ENCODE peak calls at places on chromosomes 6 and 20, in nine cellular contexts. V is HEK293T; A is activated CD4-positive, alpha-beta T cell treated with anti-CD3 and anti-CD28 coated beads, Interleukin-2, amount 50 U/mL, for 1 hour; B is GM13977; Y is thoracic aorta; X is type B pancreatic cell; S is kidney glomerular epithelial cell; T is endodermal cell; I is epithelial cell of proximal tubule. C is an unnamed sample.

GRCh38 chr20:3646651-3647050 is 16.5 kb downstream of the GFRA4 start:
- DNase-seq in V (no peak), A (no peak), B (no peak), Y (no peak), X (no peak), S (no peak), T (no peak), I (no peak), C (no peak)

GRCh38 chr6:31968791-31969711 is 2.9 kb downstream of the DXO start:
- DNase-seq in V (no peak), A (no peak), B (no peak), Y (no peak), X (no peak), S (no peak), T (no peak), I (no peak), C (no peak)

GRCh38 chr20:1467355-1468116 is 887 bp upstream of the NSFL1C start:
- DNase-seq in V (no peak), A (no peak), B (peak), Y (no peak), X (peak), S (no peak), T (peak), I (no peak), C (no peak)

GRCh38 chr6:25053875-25054371 is 118.2 kb upstream of the RIPOR2 start:
- DNase-seq in V (no peak), A (no peak), B (peak), Y (no peak), X (no peak), S (peak), T (no peak), I (no peak), C (no peak)

GRCh38 chr6:7542065-7542877 is 800 bp downstream of the DSP start:
- DNase-seq in V (peak), A (no peak), B (peak), Y (no peak), X (peak), S (no peak), T (peak), I (no peak), C (peak)

GRCh38 chr6:1604991-1605821 is 4.5 kb upstream of the FOXC1 start:
- DNase-seq in V (no peak), A (no peak), B (peak), Y (no peak), X (no peak), S (no peak), T (peak), I (no peak), C (no peak)

GRCh38 chr20:42549496-42549895 is 640.2 kb downstream of the PTPRT start:
- DNase-seq in V (no peak), A (no peak), B (no peak), Y (no peak), X (no peak), S (no peak), T (no peak), I (no peak), C (no peak)

GRCh38 chr20:55205684-55206083 is 730.3 kb downstream of the DOK5 start:
- DNase-seq in V (no peak), A (no peak), B (no peak), Y (no peak), X (no peak), S (no peak), T (no peak), I (no peak), C (no peak)

GRCh38 chr6:149235130-149235561 is 82.4 kb upstream of the TAB2 start:
- DNase-seq in V (peak), A (no peak), B (peak), Y (no peak), X (no peak), S (peak), T (no peak), I (peak), C (no peak)

GRCh38 chr6:161891542-161891941 is 617.7 kb upstream of the AGPAT4 start:
- DNase-seq in V (peak), A (no peak), B (no peak), Y (no peak), X (no peak), S (no peak), T (no peak), I (no peak), C (no peak)

GRCh38 chr6:110355727-110356126 is 2.4 kb downstream of the METTL24 start:
- DNase-seq in V (no peak), A (no peak), B (no peak), Y (no peak), X (no peak), S (no peak), T (peak), I (no peak), C (no peak)

GRCh38 chr20:47113362-47114118 is 218.9 kb downstream of the EYA2 start:
- DNase-seq in V (no peak), A (no peak), B (no peak), Y (no peak), X (no peak), S (peak), T (no peak), I (no peak), C (no peak)

GRCh38 chr6:55277628-55278003 is 49.7 kb upstream of the GFRAL start:
- DNase-seq in V (no peak), A (no peak), B (no peak), Y (no peak), X (no peak), S (no peak), T (no peak), I (no peak), C (no peak)

GRCh38 chr20:42567409-42567808 is 622.3 kb downstream of the PTPRT start:
- DNase-seq in V (no peak), A (no peak), B (no peak), Y (no peak), X (no peak), S (no peak), T (no peak), I (peak), C (peak)

GRCh38 chr6:73728548-73729205 is 32.7 kb downstream of the CD109 start:
- DNase-seq in V (no peak), A (no peak), B (no peak), Y (no peak), X (no peak), S (no peak), T (no peak), I (no peak), C (no peak)

GRCh38 chr20:40703981-40704530 is 15.0 kb upstream of the MAFB start:
- DNase-seq in V (no peak), A (no peak), B (no peak), Y (no peak), X (no peak), S (no peak), T (no peak), I (no peak), C (no peak)

GRCh38 chr6:33633462-33634158 is 12.5 kb downstream of the ITPR3 start:
- DNase-seq in V (peak), A (peak), B (peak), Y (no peak), X (no peak), S (no peak), T (peak), I (no peak), C (peak)

GRCh38 chr20:14295238-14295637 is 42.2 kb downstream of the FLRT3 start:
- DNase-seq in V (no peak), A (no peak), B (no peak), Y (no peak), X (no peak), S (no peak), T (no peak), I (no peak), C (no peak)

GRCh38 chr6:159151266-159151855 is 17.8 kb upstream of the FNDC1 start:
- DNase-seq in V (peak), A (peak), B (peak), Y (no peak), X (no peak), S (peak), T (peak), I (no peak), C (peak)

GRCh38 chr6:30195951-30196350 is 17.3 kb downstream of the TRIM26 start:
- DNase-seq in V (no peak), A (no peak), B (no peak), Y (no peak), X (no peak), S (no peak), T (no peak), I (no peak), C (no peak)

GRCh38 chr6:166624275-166624674 is 2.8 kb downstream of the RPS6KA2 start:
- DNase-seq in V (no peak), A (no peak), B (no peak), Y (no peak), X (no peak), S (no peak), T (no peak), I (no peak), C (no peak)

GRCh38 chr6:168125429-168126001 is 46.5 kb upstream of the FRMD1 start:
- DNase-seq in V (no peak), A (no peak), B (peak), Y (no peak), X (peak), S (no peak), T (peak), I (no peak), C (no peak)

GRCh38 chr6:132320007-132320406 is 81.3 kb downstream of the MOXD1 start:
- DNase-seq in V (no peak), A (no peak), B (no peak), Y (no peak), X (no peak), S (peak), T (no peak), I (no peak), C (no peak)

GRCh38 chr20:5092765-5093339 is 26.9 kb downstream of the PCNA start:
- DNase-seq in V (no peak), A (no peak), B (no peak), Y (no peak), X (no peak), S (no peak), T (no peak), I (no peak), C (no peak)

GRCh38 chr6:44701637-44702101 is 314.2 kb downstream of the CDC5L start:
- DNase-seq in V (no peak), A (no peak), B (no peak), Y (no peak), X (no peak), S (no peak), T (peak), I (no peak), C (no peak)